ENCODE peak calls at places on chromosomes 13 and 19, in seven cellular contexts. X is stomach, D is esophagus muscularis mucosa, S is K562, K is sigmoid colon, R is HepG2, G is suprapubic skin. O is an unnamed sample.

GRCh38 chr13:114059946-114060860 is 72.2 kb downstream of the RASA3 start:
- DNase-seq in X (no peak), D (no peak), S (no peak), K (no peak), R (no peak), G (peak), O (no peak)

GRCh38 chr13:36453518-36453917 is 21.2 kb downstream of the CCNA1 start:
- DNase-seq in X (no peak), D (no peak), S (no peak), K (no peak), R (no peak), G (no peak), O (no peak)

GRCh38 chr13:77811981-77812380 is 106.7 kb downstream of the EDNRB start:
- DNase-seq in X (no peak), D (no peak), S (no peak), K (no peak), R (no peak), G (no peak), O (no peak)

GRCh38 chr13:60645552-60646138 is 248.6 kb downstream of the TDRD3 start:
- DNase-seq in X (no peak), D (peak), S (no peak), K (no peak), R (no peak), G (no peak), O (no peak)

GRCh38 chr19:45087531-45087930 is 5.4 kb upstream of the PPP1R37 start:
- DNase-seq in X (no peak), D (no peak), S (no peak), K (no peak), R (no peak), G (no peak), O (no peak)

GRCh38 chr13:108595416-108596257 is 33.8 kb upstream of the MYO16 start:
- DNase-seq in X (no peak), D (no peak), S (peak), K (no peak), R (no peak), G (no peak), O (no peak)

GRCh38 chr19:1907563-1908363 is 2.6 kb downstream of the ADAT3 start:
- DNase-seq in X (peak), D (no peak), S (peak), K (no peak), R (peak), G (no peak), O (peak)

GRCh38 chr13:30690282-30691188 is 44.8 kb upstream of the ALOX5AP start:
- DNase-seq in X (peak), D (peak), S (peak), K (peak), R (no peak), G (peak), O (peak)

GRCh38 chr13:73578251-73578875 is 519.6 kb downstream of the KLF5 start:
- DNase-seq in X (no peak), D (no peak), S (no peak), K (no peak), R (no peak), G (no peak), O (no peak)

GRCh38 chr19:1567116-1567847 is 843 bp downstream of the MEX3D start:
- DNase-seq in X (peak), D (no peak), S (peak), K (no peak), R (no peak), G (no peak), O (peak)

GRCh38 chr13:112711528-112712265 is 21.9 kb downstream of the ATP11A start:
- DNase-seq in X (peak), D (peak), S (peak), K (peak), R (peak), G (peak), O (peak)

GRCh38 chr19:33132021-33132420 is at the start of gene WDR88:
- DNase-seq in X (no peak), D (no peak), S (no peak), K (no peak), R (no peak), G (no peak), O (no peak)

GRCh38 chr13:44605711-44606110 is 29.6 kb upstream of the TSC22D1 start:
- DNase-seq in X (no peak), D (no peak), S (no peak), K (no peak), R (no peak), G (no peak), O (no peak)

GRCh38 chr19:2865334-2866221 is 1.6 kb upstream of the ZNF556 start:
- DNase-seq in X (no peak), D (no peak), S (peak), K (no peak), R (peak), G (no peak), O (no peak)

GRCh38 chr19:15378529-15379082 is 981 bp downstream of the AKAP8 start:
- DNase-seq in X (peak), D (no peak), S (peak), K (peak), R (peak), G (peak), O (peak)

GRCh38 chr19:10230155-10230903 is 802 bp downstream of the S1PR2 start:
- DNase-seq in X (peak), D (no peak), S (no peak), K (peak), R (no peak), G (peak), O (peak)

GRCh38 chr19:17671906-17672305 is 16.2 kb downstream of the UNC13A start:
- DNase-seq in X (no peak), D (no peak), S (peak), K (no peak), R (peak), G (no peak), O (no peak)

GRCh38 chr13:73248711-73249580 is 190.1 kb downstream of the KLF5 start:
- DNase-seq in X (peak), D (no peak), S (no peak), K (no peak), R (no peak), G (no peak), O (no peak)

GRCh38 chr19:11435833-11436313 is 438 bp downstream of the PRKCSH start:
- DNase-seq in X (no peak), D (no peak), S (peak), K (peak), R (no peak), G (no peak), O (peak)

GRCh38 chr19:10872551-10873107 is 1.3 kb downstream of the CARM1 start:
- DNase-seq in X (no peak), D (no peak), S (no peak), K (no peak), R (no peak), G (no peak), O (no peak)

GRCh38 chr19:31260171-31260933 is 88.9 kb downstream of the TSHZ3 start:
- DNase-seq in X (peak), D (peak), S (no peak), K (no peak), R (no peak), G (no peak), O (no peak)
- TF ChIP-seq POLR2AphosphoS5 in X (no peak), D (peak), S (no peak), K (no peak), R (no peak), G (no peak), O (no peak)

GRCh38 chr13:50731400-50731799 is 112.1 kb downstream of the DLEU7 start:
- DNase-seq in X (no peak), D (no peak), S (no peak), K (no peak), R (no peak), G (no peak), O (no peak)

GRCh38 chr13:50735071-50735470 is 108.4 kb downstream of the DLEU7 start:
- DNase-seq in X (no peak), D (no peak), S (no peak), K (no peak), R (no peak), G (no peak), O (no peak)

GRCh38 chr13:50730496-50731171 is 112.9 kb downstream of the DLEU7 start:
- DNase-seq in X (no peak), D (no peak), S (no peak), K (no peak), R (no peak), G (no peak), O (no peak)

GRCh38 chr13:50733392-50733791 is 110.1 kb downstream of the DLEU7 start:
- DNase-seq in X (no peak), D (no peak), S (no peak), K (no peak), R (no peak), G (no peak), O (no peak)

GRCh38 chr13:50732712-50733111 is 110.8 kb downstream of the DLEU7 start:
- DNase-seq in X (no peak), D (no peak), S (no peak), K (no peak), R (no peak), G (no peak), O (no peak)
- TF ChIP-seq EP300 in X (no peak), D (no peak), S (no peak), K (no peak), R (no peak), G (no peak), O (no peak)

GRCh38 chr19:35379992-35380391 is 9.1 kb downstream of the GPR42 start:
- DNase-seq in X (peak), D (peak), S (peak), K (no peak), R (peak), G (no peak), O (no peak)
- TF ChIP-seq POLR2AphosphoS5 in X (no peak), D (no peak), S (no peak), K (peak), R (no peak), G (no peak), O (no peak)

GRCh38 chr13:90708159-90708558 is 639.3 kb upstream of the MIR17HG start:
- DNase-seq in X (no peak), D (no peak), S (no peak), K (no peak), R (no peak), G (no peak), O (no peak)
- TF ChIP-seq EP300 in X (no peak), D (no peak), S (no peak), K (no peak), R (no peak), G (no peak), O (no peak)

GRCh38 chr19:51632126-51632525 is 1.9 kb upstream of the SIGLEC5 start:
- DNase-seq in X (no peak), D (no peak), S (no peak), K (no peak), R (no peak), G (no peak), O (no peak)
- TF ChIP-seq POLR2AphosphoS5 in X (no peak), D (no peak), S (no peak), K (no peak), R (no peak), G (no peak), O (no peak)

GRCh38 chr19:7515471-7516226 is at the start of gene ZNF358:
- DNase-seq in X (peak), D (no peak), S (peak), K (peak), R (peak), G (peak), O (peak)
- TF ChIP-seq EP300 in X (no peak), D (no peak), S (no peak), K (no peak), R (no peak), G (no peak), O (no peak)

DNA sequence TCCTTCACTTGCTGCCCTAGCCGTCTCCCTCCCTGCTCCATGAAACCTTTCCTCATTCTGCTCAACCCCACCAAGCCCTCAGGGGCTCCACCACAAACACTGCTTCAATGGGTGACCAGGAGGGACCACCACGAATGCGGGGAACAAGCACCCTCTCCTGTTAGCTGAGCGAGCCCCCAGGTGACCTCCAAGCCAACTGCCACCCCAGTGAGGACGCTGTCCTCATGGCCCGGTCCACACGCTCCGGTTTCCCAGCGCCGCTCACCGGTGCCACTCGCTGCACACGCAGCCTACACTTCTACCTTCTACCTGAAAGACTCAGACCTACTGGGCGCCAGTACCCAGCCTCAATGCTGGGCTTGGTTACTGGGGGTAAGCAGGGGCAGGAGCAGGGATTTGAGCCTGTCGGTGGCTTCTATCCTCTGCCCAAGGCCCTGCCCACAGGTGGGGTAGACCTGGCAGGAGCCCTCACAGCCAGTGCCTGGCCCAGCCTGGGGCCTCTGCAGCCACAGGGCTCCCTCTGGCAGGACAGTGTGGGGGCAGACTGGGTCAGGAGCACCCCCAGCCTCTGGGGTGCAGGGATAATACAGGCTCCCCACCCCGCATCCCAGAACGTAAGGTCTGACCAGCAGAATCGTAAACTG is 704 bp upstream of the TMEM86B start:
- DNase-seq in X (no peak), D (no peak), S (no peak), K (no peak), R (no peak), G (no peak), O (no peak)
- TF ChIP-seq POLR2AphosphoS5 in X (no peak), D (no peak), S (no peak), K (no peak), R (no peak), G (no peak), O (no peak)

GRCh38 chr13:96391606-96392005 is 301.7 kb downstream of the HS6ST3 start:
- DNase-seq in X (no peak), D (no peak), S (no peak), K (no peak), R (no peak), G (no peak), O (no peak)
- TF ChIP-seq EP300 in X (no peak), D (no peak), S (no peak), K (no peak), R (no peak), G (no peak), O (no peak)

GRCh38 chr19:38639679-38640078 is 7.8 kb upstream of the ACTN4 start:
- DNase-seq in X (no peak), D (no peak), S (no peak), K (no peak), R (no peak), G (no peak), O (no peak)
- TF ChIP-seq POLR2AphosphoS5 in X (no peak), D (no peak), S (no peak), K (no peak), R (no peak), G (no peak), O (no peak)

DNA sequence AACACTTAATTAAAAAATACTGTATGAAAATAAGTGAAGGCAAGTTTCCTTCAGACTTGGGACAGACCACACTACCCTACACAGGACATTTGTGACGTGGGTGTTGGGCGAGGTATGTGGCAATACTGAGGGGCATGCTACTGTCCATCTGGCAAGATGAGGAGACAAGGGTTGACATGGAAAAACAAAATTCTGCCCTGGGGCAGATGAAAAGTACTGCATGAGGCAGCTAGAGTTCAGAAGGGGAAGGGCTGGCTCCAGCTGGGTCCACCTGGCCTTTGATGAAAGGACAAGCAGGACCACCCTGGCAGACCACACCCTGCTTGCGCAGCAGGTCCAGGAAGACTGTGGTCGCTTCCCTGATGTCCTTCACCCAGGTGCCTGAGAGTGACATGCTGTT is 43.2 kb downstream of the LATS2 start:
- DNase-seq in X (no peak), D (no peak), S (no peak), K (no peak), R (no peak), G (no peak), O (no peak)
- TF ChIP-seq EP300 in X (no peak), D (no peak), S (no peak), K (no peak), R (no peak), G (no peak), O (no peak)